ENCODE peak calls at places on chromosome 21, in seven cellular contexts. J is H1, E is brain microvascular endothelial cell, B is NB4, Q is neural progenitor cell, P is spleen, V is AG04450. Y is an unnamed sample.

GRCh38 chr21:17900281-17900989 is 81.3 kb upstream of the C21orf91 start:
- DNase-seq in J (no peak), E (no peak), B (no peak), Q (peak; percentile 26), P (no peak), V (no peak), Y (no peak)

GRCh38 chr21:25708467-25709065 is 26.1 kb downstream of the ATP5PF start:
- DNase-seq in J (no peak), E (peak; percentile 43), B (peak; percentile 52), Q (peak; percentile 51), P (no peak), V (peak; percentile 23), Y (peak; percentile 42)

GRCh38 chr21:36005879-36006400 is 54.4 kb downstream of the SETD4 start:
- DNase-seq in J (no peak), E (no peak), B (no peak), Q (no peak), P (no peak), V (no peak), Y (no peak)

GRCh38 chr21:46515109-46515508 is 56.4 kb downstream of the DIP2A start:
- DNase-seq in J (no peak), E (no peak), B (peak; percentile 49), Q (no peak), P (no peak), V (no peak), Y (no peak)

GRCh38 chr21:35015435-35016024 is 33.6 kb downstream of the RUNX1 start:
- DNase-seq in J (no peak), E (no peak), B (no peak), Q (no peak), P (no peak), V (no peak), Y (no peak)

GRCh38 chr21:29664615-29665014 is 275.2 kb downstream of the GRIK1 start:
- DNase-seq in J (no peak), E (no peak), B (peak; percentile 3), Q (no peak), P (no peak), V (no peak), Y (no peak)

GRCh38 chr21:14613496-14613895 is 67.4 kb upstream of the SAMSN1 start:
- DNase-seq in J (no peak), E (no peak), B (no peak), Q (no peak), P (no peak), V (no peak), Y (no peak)

GRCh38 chr21:30616125-30616524 is at the start of gene KRTAP20-1:
- DNase-seq in J (no peak), E (no peak), B (no peak), Q (no peak), P (no peak), V (no peak), Y (no peak)

GRCh38 chr21:36553406-36553805 is 73.5 kb upstream of the CLDN14 start:
- DNase-seq in J (no peak), E (no peak), B (no peak), Q (no peak), P (no peak), V (no peak), Y (no peak)

GRCh38 chr21:34552324-34553198 is 40.6 kb upstream of the KCNE1 start:
- DNase-seq in J (no peak), E (no peak), B (no peak), Q (no peak), P (no peak), V (no peak), Y (no peak)

GRCh38 chr21:25963186-25963585 is 207.4 kb downstream of the APP start:
- DNase-seq in J (no peak), E (no peak), B (no peak), Q (no peak), P (no peak), V (no peak), Y (no peak)

GRCh38 chr21:38811257-38811656 is 5.5 kb downstream of the ETS2 start:
- DNase-seq in J (no peak), E (peak; percentile 79), B (no peak), Q (no peak), P (no peak), V (peak; percentile 67), Y (no peak)

GRCh38 chr21:38787461-38788274 is 18.1 kb upstream of the ETS2 start:
- DNase-seq in J (no peak), E (peak; percentile 51), B (peak; percentile 76), Q (no peak), P (no peak), V (no peak), Y (peak; percentile 47)

GRCh38 chr21:46567348-46567747 is 37.5 kb downstream of the S100B start:
- DNase-seq in J (no peak), E (no peak), B (no peak), Q (no peak), P (no peak), V (no peak), Y (no peak)

GRCh38 chr21:19899645-19900044 is 1098.6 kb upstream of the NCAM2 start:
- DNase-seq in J (no peak), E (no peak), B (no peak), Q (no peak), P (no peak), V (no peak), Y (no peak)

GRCh38 chr21:40271169-40271568 is 403.9 kb downstream of the PCP4 start:
- DNase-seq in J (no peak), E (no peak), B (no peak), Q (peak; percentile 54), P (no peak), V (no peak), Y (no peak)

GRCh38 chr21:34202553-34203332 is 129.4 kb downstream of the MRPS6 start:
- DNase-seq in J (no peak), E (no peak), B (peak; percentile 55), Q (peak; percentile 73), P (peak; percentile 84), V (no peak), Y (no peak)

GRCh38 chr21:35136586-35137254 is 87.6 kb upstream of the RUNX1 start:
- DNase-seq in J (no peak), E (peak; percentile 71), B (no peak), Q (no peak), P (no peak), V (no peak), Y (no peak)

GRCh38 chr21:14538477-14538876 is 7.6 kb downstream of the SAMSN1 start:
- DNase-seq in J (no peak), E (no peak), B (no peak), Q (no peak), P (no peak), V (no peak), Y (no peak)

GRCh38 chr21:46127239-46128105 is 27.9 kb downstream of the FTCD start:
- DNase-seq in J (no peak), E (no peak), B (peak; percentile 25), Q (no peak), P (peak; percentile 67), V (no peak), Y (no peak)

GRCh38 chr21:37983336-37984095 is 67.3 kb upstream of the KCNJ6 start:
- DNase-seq in J (no peak), E (no peak), B (no peak), Q (no peak), P (no peak), V (no peak), Y (no peak)

GRCh38 chr21:38795475-38795874 is 10.3 kb upstream of the ETS2 start:
- DNase-seq in J (no peak), E (no peak), B (no peak), Q (no peak), P (no peak), V (no peak), Y (no peak)

GRCh38 chr21:31078796-31079195 is 40.5 kb upstream of the KRTAP19-8 start:
- DNase-seq in J (no peak), E (peak; percentile 29), B (no peak), Q (no peak), P (no peak), V (no peak), Y (no peak)

GRCh38 chr21:45017376-45017960 is 56.9 kb upstream of the ADARB1 start:
- DNase-seq in J (no peak), E (no peak), B (no peak), Q (no peak), P (peak; percentile 31), V (no peak), Y (no peak)
- H3K4me3 ChIP-seq in J (no peak overlapping the region), E (no peak overlapping the region), B (no peak overlapping the region), Q (no peak overlapping the region), P (no peak overlapping the region), V (no peak overlapping the region), Y (no peak overlapping the region)

GRCh38 chr21:42049578-42050430 is 21.3 kb upstream of the UMODL1 start:
- DNase-seq in J (no peak), E (no peak), B (no peak), Q (no peak), P (peak; percentile 72), V (no peak), Y (no peak)

GRCh38 chr21:42044871-42045495 is 26.1 kb upstream of the UMODL1 start:
- DNase-seq in J (no peak), E (no peak), B (no peak), Q (no peak), P (peak; percentile 52), V (no peak), Y (no peak)

GRCh38 chr21:42048870-42049577 is 22.1 kb upstream of the UMODL1 start:
- DNase-seq in J (no peak), E (no peak), B (no peak), Q (no peak), P (peak; percentile 47), V (no peak), Y (no peak)

GRCh38 chr21:42051788-42052187 is 19.3 kb upstream of the UMODL1 start:
- DNase-seq in J (no peak), E (no peak), B (no peak), Q (no peak), P (peak; percentile 61), V (no peak), Y (no peak)

DNA sequence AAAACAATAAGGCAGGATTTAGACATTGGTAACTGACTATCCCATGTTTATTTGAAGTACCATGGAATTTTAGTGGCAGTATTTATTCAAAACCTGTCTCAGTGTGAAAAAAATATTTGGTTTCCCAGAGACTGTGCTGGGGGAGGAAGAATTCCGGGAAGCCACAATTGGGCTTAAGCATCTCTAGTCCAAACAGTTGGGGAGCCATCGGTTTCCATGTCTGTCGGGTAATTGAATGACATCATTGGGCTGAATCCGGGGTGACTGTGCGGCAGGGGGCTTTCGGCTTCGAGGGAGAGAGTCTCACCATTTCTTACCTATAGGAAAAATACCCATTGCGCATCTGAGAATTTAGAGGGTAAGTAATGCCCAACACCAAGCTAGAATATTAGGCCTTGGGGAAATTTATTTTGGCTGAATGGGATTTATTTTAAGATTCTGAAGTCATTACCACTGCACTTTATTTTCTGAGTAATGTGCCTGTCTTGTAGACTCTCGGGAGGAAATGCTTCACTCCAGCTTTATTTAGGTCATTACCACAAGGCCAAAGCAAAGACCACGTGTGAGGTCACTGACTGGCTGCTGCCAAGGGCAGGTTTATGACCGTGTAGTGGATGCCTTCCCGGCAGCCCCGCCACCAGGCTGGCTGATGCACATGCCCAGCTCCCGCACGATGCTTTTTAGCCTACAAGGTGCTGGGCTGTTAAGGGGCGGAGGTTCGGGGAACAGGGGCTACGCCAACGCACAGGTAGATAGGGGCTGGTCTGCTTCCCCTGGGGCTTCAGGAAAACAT is 23.1 kb upstream of the UMODL1 start:
- DNase-seq in J (no peak), E (peak; percentile 94), B (peak; percentile 18), Q (no peak), P (peak; percentile 78), V (peak; percentile 94), Y (no peak)
- TF ChIP-seq CTCF in J (no peak), E (peak; percentile 37), B (no peak), Q (no peak), P (no peak), V (peak; percentile 28), Y (no peak)

GRCh38 chr21:44817506-44817880 is 369 bp downstream of the SUMO3 start:
- DNase-seq in J (peak; percentile 69), E (peak; percentile 62), B (peak; percentile 90), Q (peak; percentile 94), P (peak; percentile 98), V (peak; percentile 67), Y (peak; percentile 93)
- H3K4me3 ChIP-seq in J (peak overlapping the region; percentile 61), E (peak overlapping the region; percentile 66), B (peak overlapping the region; percentile 58), Q (peak overlapping the region; percentile 55), P (peak overlapping the region; percentile 73), V (peak overlapping the region; percentile 78), Y (peak overlapping the region; percentile 89)

GRCh38 chr21:43816611-43817071 is 27.3 kb downstream of the RRP1 start:
- DNase-seq in J (no peak), E (no peak), B (no peak), Q (no peak), P (no peak), V (no peak), Y (no peak)
- TF ChIP-seq CTCF in J (peak; percentile 75), E (peak; percentile 31), B (peak; percentile 19), Q (peak; percentile 28), P (no peak), V (no peak), Y (peak; percentile 14)

Y was measured in DND-41.